ENCODE peak calls at places on chromosomes 13 and 19, in seven cellular contexts. T is CD8-positive, alpha-beta T cell; C is mesendoderm; O is DND-41; Z is Karpas-422; L is suprapubic skin; H is OCI-LY7. D is an unnamed sample.

GRCh38 chr19:53156888-53157287 is 2.0 kb downstream of the ZNF347 start:
- DNase-seq in H (no peak), L (no peak), O (no peak), C (no peak), T (no peak), Z (no peak), D (no peak)

GRCh38 chr13:45781553-45782326 is 69.8 kb downstream of the SIAH3 start:
- DNase-seq in O (no peak), Z (peak; percentile 70), H (no peak), T (no peak), L (no peak), C (no peak), D (no peak)

GRCh38 chr13:88042489-88042888 is 371.3 kb downstream of the SLITRK5 start:
- DNase-seq in L (no peak), C (no peak), O (no peak), T (no peak), H (no peak), Z (no peak), D (no peak)

GRCh38 chr13:94268661-94269060 is 210.8 kb downstream of the DCT start:
- DNase-seq in C (no peak), O (no peak), Z (no peak), L (no peak), H (no peak), T (no peak), D (no peak)

GRCh38 chr19:17118957-17119356 is 43.4 kb downstream of the MYO9B start:
- DNase-seq in T (no peak), C (no peak), L (no peak), H (no peak), Z (no peak), O (no peak), D (no peak)

GRCh38 chr19:46181386-46181774 is 33.3 kb downstream of the IGFL2 start:
- DNase-seq in L (no peak), T (no peak), Z (no peak), O (no peak), H (no peak), C (no peak), D (no peak)

GRCh38 chr13:49400755-49401659 is 42.9 kb downstream of the CAB39L start:
- DNase-seq in Z (peak; percentile 83), T (no peak), L (no peak), H (peak; percentile 87), O (no peak), C (peak; percentile 59), D (no peak)

GRCh38 chr13:24043590-24044350 is 116.8 kb upstream of the SPATA13 start:
- DNase-seq in Z (no peak), C (no peak), L (no peak), H (no peak), T (no peak), O (no peak), D (no peak)

GRCh38 chr13:30021611-30022010 is 171.2 kb upstream of the UBL3 start:
- DNase-seq in C (no peak), H (no peak), T (no peak), L (no peak), O (no peak), Z (no peak), D (no peak)

GRCh38 chr13:27533155-27533643 is 82.8 kb upstream of the MTIF3 start:
- DNase-seq in H (peak; percentile 14), Z (peak; percentile 73), O (no peak), T (peak; percentile 52), L (peak; percentile 84), C (peak; percentile 75), D (peak; percentile 21)

GRCh38 chr19:13959962-13960862 is 7.9 kb downstream of the DCAF15 start:
- DNase-seq in C (peak; percentile 59), L (no peak), T (peak; percentile 39), Z (peak; percentile 53), O (peak; percentile 27), H (no peak), D (no peak)

GRCh38 chr13:75052616-75053015 is 429.4 kb downstream of the TBC1D4 start:
- DNase-seq in C (no peak), H (no peak), T (no peak), O (no peak), Z (no peak), L (no peak), D (no peak)

GRCh38 chr13:99308481-99309087 is 1.4 kb upstream of the GPR183 start:
- DNase-seq in H (no peak), L (no peak), Z (no peak), C (no peak), T (no peak), O (no peak), D (no peak)

GRCh38 chr19:10115392-10116084 is 4.0 kb downstream of the P2RY11 start:
- DNase-seq in C (no peak), Z (peak; percentile 62), T (no peak), O (no peak), L (no peak), H (no peak), D (no peak)

GRCh38 chr19:10112895-10113591 is 1.6 kb downstream of the P2RY11 start:
- DNase-seq in Z (peak; percentile 90), T (peak; percentile 79), H (peak; percentile 73), O (peak; percentile 67), C (peak; percentile 78), L (peak; percentile 77), D (peak; percentile 48)

GRCh38 chr19:10114651-10115391 is 3.3 kb downstream of the P2RY11 start:
- DNase-seq in O (peak; percentile 31), H (no peak), Z (peak; percentile 85), C (peak; percentile 39), L (no peak), T (no peak), D (no peak)

GRCh38 chr19:10113592-10113963 is 2.1 kb downstream of the P2RY11 start:
- DNase-seq in H (no peak), T (no peak), O (no peak), L (no peak), C (peak; percentile 26), Z (peak; percentile 66), D (no peak)

DNA sequence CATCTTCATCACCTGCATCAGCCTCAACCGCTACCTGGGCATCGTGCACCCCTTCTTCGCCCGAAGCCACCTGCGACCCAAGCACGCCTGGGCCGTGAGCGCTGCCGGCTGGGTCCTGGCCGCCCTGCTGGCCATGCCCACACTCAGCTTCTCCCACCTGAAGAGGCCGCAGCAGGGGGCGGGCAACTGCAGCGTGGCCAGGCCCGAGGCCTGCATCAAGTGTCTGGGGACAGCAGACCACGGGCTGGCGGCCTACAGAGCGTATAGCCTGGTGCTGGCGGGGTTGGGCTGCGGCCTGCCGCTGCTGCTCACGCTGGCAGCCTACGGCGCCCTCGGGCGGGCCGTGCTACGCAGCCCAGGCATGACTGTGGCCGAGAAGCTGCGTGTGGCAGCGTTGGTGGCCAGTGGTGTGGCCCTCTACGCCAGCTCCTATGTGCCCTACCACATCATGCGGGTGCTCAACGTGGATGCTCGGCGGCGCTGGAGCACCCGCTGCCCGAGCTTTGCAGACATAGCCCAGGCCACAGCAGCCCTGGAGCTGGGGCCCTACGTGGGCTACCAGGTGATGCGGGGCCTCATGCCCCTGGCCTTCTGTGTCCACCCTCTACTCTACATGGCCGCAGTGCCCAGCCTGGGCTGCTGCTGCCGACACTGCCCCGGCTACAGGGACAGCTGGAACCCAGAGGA is 2.6 kb downstream of the P2RY11 start:
- DNase-seq in O (no peak), L (no peak), Z (peak; percentile 63), C (peak; percentile 36), H (no peak), T (no peak), D (no peak)
- H3K36me3 ChIP-seq in O (peaks cover 83% of the 10 kb centered on the region), L (peaks cover 72% of the 10 kb centered on the region), Z (peaks cover 19% of the 10 kb centered on the region), C (peaks cover 21% of the 10 kb centered on the region), H (peaks cover 85% of the 10 kb centered on the region), T (peaks cover 62% of the 10 kb centered on the region), D (peaks cover 77% of the 10 kb centered on the region)

DNA sequence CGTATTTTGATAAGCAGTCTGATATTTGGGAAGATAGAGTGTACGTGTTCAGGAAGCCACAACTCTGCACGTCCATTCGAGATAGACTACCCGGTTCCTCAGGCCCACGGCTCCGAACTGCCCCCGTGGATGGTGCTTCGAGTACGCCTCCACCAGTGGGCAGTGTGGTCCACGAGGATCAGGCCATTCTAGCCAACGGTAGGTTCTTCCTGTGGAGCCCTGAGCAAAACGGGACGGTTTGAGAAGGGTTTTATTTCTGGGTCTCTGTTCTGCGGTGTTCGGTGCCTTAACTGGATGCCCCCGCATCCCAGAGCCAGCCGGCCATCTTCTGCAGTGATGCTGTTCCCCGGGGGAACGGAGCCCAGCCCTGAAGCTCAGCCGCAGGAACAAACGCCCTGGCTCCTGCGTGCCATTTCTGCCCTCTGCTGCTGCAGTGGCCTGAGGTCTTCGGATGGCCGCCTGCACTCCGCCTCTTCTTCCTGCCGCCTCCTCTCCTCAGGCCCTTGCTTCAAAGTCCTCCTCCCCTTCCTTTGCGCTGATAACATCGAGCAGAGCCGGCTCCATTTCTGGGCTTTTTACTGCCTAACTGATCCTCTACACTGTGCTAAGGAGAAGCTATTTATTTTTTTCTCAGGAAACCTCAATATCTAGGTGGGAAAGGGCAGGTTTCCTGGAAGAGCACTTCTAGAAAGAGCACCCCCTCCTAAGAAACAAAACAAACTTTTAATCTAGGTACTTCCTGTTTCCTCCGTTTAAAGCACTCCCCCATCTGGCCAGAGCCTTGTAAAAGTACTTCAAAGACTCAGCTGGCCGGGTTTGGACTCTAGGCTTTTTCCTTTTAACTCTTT is 36.2 kb upstream of the SLC46A3 start:
- DNase-seq in T (no peak), C (peak; percentile 77), O (peak; percentile 71), L (no peak), Z (no peak), H (peak; percentile 44), D (no peak)
- H3K27ac ChIP-seq in T (no peak overlapping the region), C (peak overlapping the region; percentile 40), O (peak overlapping the region; percentile 84), L (peak overlapping the region; percentile 3), Z (no peak overlapping the region), H (no peak overlapping the region), D (peak overlapping the region; percentile 59)

DNA sequence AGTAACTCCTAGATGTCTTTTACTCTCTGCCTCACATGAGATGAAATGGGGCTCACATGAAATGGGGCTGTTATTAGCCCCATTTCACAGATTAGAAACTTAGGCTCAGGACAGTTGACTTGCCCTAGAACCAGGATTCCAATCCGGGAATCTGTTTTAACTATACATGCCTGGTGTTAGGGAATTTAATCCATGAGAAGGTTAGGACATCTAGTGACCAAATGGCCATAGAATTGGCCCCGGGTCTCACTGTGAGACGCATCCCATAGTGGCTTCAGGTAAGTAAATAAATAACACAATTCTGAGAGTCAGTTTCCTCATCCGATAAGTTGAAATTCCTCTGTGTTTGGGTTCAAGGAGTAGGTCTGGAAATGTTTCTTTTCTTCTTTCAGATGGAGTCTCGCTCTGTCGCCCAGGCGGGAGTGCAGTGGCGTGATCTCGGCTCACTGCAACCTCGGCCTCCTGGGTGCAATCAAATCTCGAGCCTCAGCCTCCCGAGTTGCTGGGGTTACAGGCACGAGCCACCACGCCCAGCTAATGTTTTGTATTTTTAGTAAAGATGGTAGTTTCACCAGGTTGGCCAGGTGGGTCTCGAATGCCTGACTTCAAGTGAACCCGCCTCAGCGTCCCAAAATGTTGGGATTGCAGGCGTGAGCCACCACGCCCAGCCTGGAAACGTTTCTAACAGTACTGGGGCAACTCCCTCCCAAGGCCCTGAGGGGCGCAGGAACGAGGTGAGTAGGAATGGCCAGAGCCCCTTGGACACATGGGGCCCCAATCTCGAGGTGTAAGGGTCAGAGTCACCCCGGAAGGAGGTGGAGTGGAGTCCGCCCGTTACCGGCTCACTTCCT is 1.2 kb upstream of the ZNF574 start:
- DNase-seq in C (no peak), T (no peak), L (no peak), H (peak; percentile 40), Z (peak; percentile 69), O (peak; percentile 25), D (no peak)
- H3K4me1 ChIP-seq in C (peaks cover 4% of the 10 kb centered on the region), T (peaks cover 21% of the 10 kb centered on the region), L (peaks cover 29% of the 10 kb centered on the region), H (peaks cover 20% of the 10 kb centered on the region), Z (peaks cover 22% of the 10 kb centered on the region), O (peaks cover 26% of the 10 kb centered on the region), D (peaks cover 19% of the 10 kb centered on the region)

DNA sequence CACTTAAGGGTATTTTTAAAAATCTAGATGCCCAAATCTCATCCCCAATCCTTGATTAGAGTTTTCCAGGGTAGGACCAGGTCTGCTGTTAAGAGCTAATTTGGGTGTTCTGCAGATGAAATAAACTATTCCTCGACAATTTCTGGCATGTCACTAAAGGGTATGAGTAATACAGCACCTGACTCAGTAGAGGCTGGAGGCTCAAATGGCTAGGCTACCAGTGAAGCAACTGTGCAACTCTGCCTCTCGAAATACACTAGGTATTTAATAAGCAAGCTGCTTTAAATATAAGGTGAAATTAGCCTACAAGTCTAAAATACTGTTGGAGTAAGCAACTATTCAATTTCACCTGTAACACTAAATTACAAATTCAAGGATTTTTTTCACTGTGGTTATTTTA is 1.5 kb downstream of the RNF6 start:
- DNase-seq in C (peak; percentile 57), L (no peak), T (no peak), Z (no peak), O (no peak), H (no peak), D (no peak)
- H3K36me3 ChIP-seq in C (peaks cover 2% of the 10 kb centered on the region), L (peaks cover 39% of the 10 kb centered on the region), T (peaks cover 23% of the 10 kb centered on the region), Z (peaks cover 36% of the 10 kb centered on the region), O (peaks cover 51% of the 10 kb centered on the region), H (peaks cover 51% of the 10 kb centered on the region), D (peaks cover 14% of the 10 kb centered on the region)